ENCODE peak calls at places on chromosome 2, in seven cellular contexts. J, L, K, A, B, H and R are unnamed samples.

GRCh38 chr2:185939858-185940257 is 201.3 kb downstream of the FSIP2 start:
- DNase-seq in H (no peak), J (no peak), A (no peak), K (no peak), B (no peak), L (no peak), R (no peak)

GRCh38 chr2:230441188-230441897 is 25.3 kb downstream of the SP100 start:
- DNase-seq in K (peak; percentile 35), L (no peak), H (peak; percentile 55), A (peak; percentile 73), B (no peak), J (no peak), R (peak; percentile 11)

GRCh38 chr2:239494578-239494977 is 93.8 kb upstream of the HDAC4 start:
- DNase-seq in A (no peak), L (no peak), K (no peak), J (no peak), H (no peak), B (no peak), R (no peak)

GRCh38 chr2:102677219-102678215 is 58.2 kb downstream of the SLC9A2 start:
- DNase-seq in J (no peak), A (no peak), K (no peak), L (no peak), B (no peak), H (no peak), R (no peak)

GRCh38 chr2:199704358-199705238 is 146.4 kb downstream of the FTCDNL1 start:
- DNase-seq in L (no peak), J (no peak), A (peak; percentile 24), B (no peak), K (no peak), H (peak; percentile 52), R (no peak)

GRCh38 chr2:105487142-105488069 is 88.6 kb upstream of the FHL2 start:
- DNase-seq in J (no peak), A (peak; percentile 92), B (peak; percentile 52), H (no peak), L (peak; percentile 50), K (no peak), R (no peak)

GRCh38 chr2:9310827-9311226 is 104.2 kb downstream of the ASAP2 start:
- DNase-seq in B (no peak), K (no peak), H (no peak), A (no peak), J (no peak), L (no peak), R (no peak)

GRCh38 chr2:15967415-15968279 is 27.3 kb downstream of the MYCN start:
- DNase-seq in B (no peak), J (no peak), K (no peak), H (no peak), A (no peak), L (no peak), R (no peak)

GRCh38 chr2:6073260-6074141 is 381.3 kb downstream of the SOX11 start:
- DNase-seq in A (peak; percentile 74), B (peak; percentile 22), J (no peak), H (no peak), K (no peak), L (no peak), R (no peak)

GRCh38 chr2:130852521-130853115 is 15.9 kb downstream of the ARHGEF4 start:
- DNase-seq in H (no peak), J (no peak), A (no peak), L (no peak), B (no peak), K (no peak), R (no peak)

GRCh38 chr2:214808961-214809750 is at the start of gene BARD1:
- DNase-seq in A (peak; percentile 43), L (peak; percentile 34), K (no peak), J (no peak), B (peak; percentile 45), H (peak; percentile 70), R (peak; percentile 7)

GRCh38 chr2:158969162-158969716 is 799 bp downstream of the TANC1 start:
- DNase-seq in K (no peak), B (no peak), A (no peak), J (no peak), L (no peak), H (no peak), R (no peak)

GRCh38 chr2:151916632-151917031 is 88.4 kb upstream of the ARL5A start:
- DNase-seq in A (no peak), K (no peak), J (no peak), B (no peak), H (no peak), L (no peak), R (no peak)

GRCh38 chr2:45435316-45435715 is 175.8 kb downstream of the SRBD1 start:
- DNase-seq in K (no peak), B (no peak), A (peak; percentile 82), L (no peak), H (no peak), J (no peak), R (no peak)

GRCh38 chr2:30923575-30923974 is 116.3 kb upstream of the CAPN13 start:
- DNase-seq in H (no peak), K (no peak), J (no peak), L (no peak), A (no peak), B (no peak), R (no peak)

GRCh38 chr2:98701230-98701629 is 29.7 kb downstream of the MGAT4A start:
- DNase-seq in J (no peak), B (no peak), A (no peak), L (no peak), H (no peak), K (no peak), R (no peak)

GRCh38 chr2:3491716-3492474 is 27.4 kb downstream of the ADI1 start:
- DNase-seq in B (no peak), H (no peak), L (no peak), J (no peak), K (no peak), A (no peak), R (no peak)
- H3K4me1 ChIP-seq in B (peaks cover 13% of the 10 kb centered on the region), H (no peaks in the 10 kb centered on the region), L (no peaks in the 10 kb centered on the region), J (no peaks in the 10 kb centered on the region), K (no peaks in the 10 kb centered on the region), A (peaks cover 6% of the 10 kb centered on the region), R (peaks cover 15% of the 10 kb centered on the region)

GRCh38 chr2:28751956-28752607 is 452 bp downstream of the PPP1CB start:
- DNase-seq in L (no peak), K (no peak), A (no peak), J (no peak), B (peak; percentile 41), H (no peak), R (peak; percentile 86)
- TF ChIP-seq POLR2A in L (no peak), K (peak; percentile 77), A (peak; percentile 77), J (no peak), B (no peak), H (no peak), R (no peak)

DNA sequence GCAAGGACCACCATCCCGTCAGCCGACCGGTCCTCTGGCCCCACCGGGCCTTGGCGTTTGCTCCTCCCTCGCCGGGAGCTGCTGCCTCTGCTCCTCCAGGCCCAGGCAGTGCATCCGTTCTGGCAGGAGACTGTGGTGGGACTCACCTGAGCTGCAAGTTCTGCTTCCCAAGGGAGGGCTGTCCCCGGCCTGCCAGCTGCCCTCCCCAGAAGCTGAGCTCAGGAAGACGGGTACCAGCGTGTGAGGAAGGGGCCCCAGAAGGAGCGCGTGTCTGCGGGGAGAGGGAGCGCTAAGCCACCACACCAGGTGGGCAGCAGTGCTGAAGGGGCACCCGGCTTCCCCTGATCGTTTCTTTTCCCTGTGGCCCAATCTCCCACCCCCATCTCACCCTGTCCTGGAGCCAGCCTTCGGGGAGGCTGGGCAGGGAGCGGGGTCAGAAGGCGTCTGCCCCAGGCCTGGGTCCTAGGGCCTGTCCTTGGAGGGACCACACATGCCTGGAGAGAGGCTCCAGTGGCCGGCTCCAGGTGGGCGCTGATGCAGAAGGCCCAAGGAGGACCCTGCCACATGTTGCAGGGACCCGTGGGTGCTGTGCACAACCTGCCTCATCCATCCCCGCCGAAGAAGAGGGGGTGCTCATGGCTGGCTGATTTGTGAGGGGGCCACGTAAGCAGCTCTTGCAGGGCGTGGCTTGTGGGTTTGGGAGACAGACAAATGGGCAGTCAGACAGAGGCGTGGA is 2.5 kb upstream of the RTP5 start:
- DNase-seq in K (no peak), J (no peak), B (no peak), A (no peak), H (no peak), L (no peak), R (no peak)
- H3K27me3 ChIP-seq in K (no peaks in the 10 kb centered on the region), J (no peaks in the 10 kb centered on the region), B (peaks cover 3% of the 10 kb centered on the region), A (peaks cover 49% of the 10 kb centered on the region), H (peaks cover 58% of the 10 kb centered on the region), L (peaks cover 76% of the 10 kb centered on the region), R (no peaks in the 10 kb centered on the region)

GRCh38 chr2:208251098-208251497 is 3.8 kb downstream of the IDH1 start:
- DNase-seq in H (no peak), A (no peak), B (no peak), J (no peak), L (no peak), K (no peak), R (no peak)

GRCh38 chr2:208249241-208249640 is 5.6 kb downstream of the IDH1 start:
- DNase-seq in L (no peak), A (no peak), B (no peak), H (no peak), K (no peak), J (no peak), R (no peak)

GRCh38 chr2:208250401-208250800 is 4.5 kb downstream of the IDH1 start:
- DNase-seq in H (no peak), A (peak; percentile 17), B (no peak), L (no peak), K (no peak), J (no peak), R (no peak)

GRCh38 chr2:208245746-208246145 is 9.1 kb downstream of the IDH1 start:
- DNase-seq in L (no peak), J (no peak), K (no peak), H (no peak), A (no peak), B (no peak), R (no peak)

DNA sequence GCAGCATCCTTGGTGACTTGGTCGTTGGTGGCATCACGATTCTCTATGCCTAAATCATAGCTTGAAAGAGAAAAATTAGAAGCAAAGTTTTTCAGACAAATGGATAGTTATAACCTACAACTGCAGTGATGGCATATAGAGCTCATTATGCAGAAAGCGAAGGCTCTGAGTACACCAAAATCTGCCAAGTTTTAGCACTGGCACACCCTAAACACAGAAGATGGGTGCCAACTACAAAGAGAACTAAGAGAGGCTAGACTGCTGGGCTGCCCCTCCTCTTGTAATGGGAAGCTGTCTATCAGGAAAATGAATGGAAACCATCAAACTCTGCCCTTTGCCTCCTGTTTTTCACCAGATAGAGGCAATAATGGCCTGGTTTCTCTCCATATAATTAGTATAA is 6.3 kb downstream of the IDH1 start:
- DNase-seq in K (no peak), A (no peak), J (no peak), B (no peak), H (no peak), L (no peak), R (no peak)
- H3K4me1 ChIP-seq in K (no peaks in the 10 kb centered on the region), A (peaks cover 7% of the 10 kb centered on the region), J (no peaks in the 10 kb centered on the region), B (peaks cover 7% of the 10 kb centered on the region), H (peaks cover 15% of the 10 kb centered on the region), L (peaks cover 10% of the 10 kb centered on the region), R (peaks cover 5% of the 10 kb centered on the region)

GRCh38 chr2:68396093-68396492 is 31.0 kb downstream of the PLEK start:
- DNase-seq in B (no peak), J (no peak), K (no peak), H (no peak), A (no peak), L (no peak), R (no peak)
- TF ChIP-seq POLR2A in B (no peak), J (no peak), K (no peak), H (no peak), A (no peak), L (no peak), R (no peak)

GRCh38 chr2:206257861-206258260 is 16.6 kb upstream of the ZDBF2 start:
- DNase-seq in J (no peak), K (no peak), A (no peak), H (no peak), B (no peak), L (no peak), R (no peak)
- H3K27me3 ChIP-seq in J (no peaks in the 10 kb centered on the region), K (peaks cover 14% of the 10 kb centered on the region), A (peaks cover 46% of the 10 kb centered on the region), H (peaks cover 99% of the 10 kb centered on the region), B (no peaks in the 10 kb centered on the region), L (peaks cover 95% of the 10 kb centered on the region), R (peaks cover 7% of the 10 kb centered on the region)